ENCODE peak calls at places on chromosomes 16 and 17, in five cellular contexts. D, M, I, W and K are unnamed samples.

GRCh38 chr17:69757794-69758430 is 317.1 kb upstream of the KCNJ16 start:
- DNase-seq in D (no peak), M (no peak), I (peak), W (peak), K (peak)

GRCh38 chr17:81601525-81602120 is 35.3 kb downstream of the NPLOC4 start:
- DNase-seq in D (peak), M (peak), I (peak), W (peak), K (no peak)

GRCh38 chr17:8745586-8746500 is 1.2 kb upstream of the CCDC42 start:
- DNase-seq in D (peak), M (peak), I (peak), W (peak), K (peak)

GRCh38 chr17:74389094-74389753 is 21.9 kb downstream of the GPR142 start:
- DNase-seq in D (no peak), M (no peak), I (no peak), W (no peak), K (no peak)

GRCh38 chr16:75364286-75364791 is 69.0 kb downstream of the CFDP1 start:
- DNase-seq in D (no peak), M (no peak), I (no peak), W (no peak), K (no peak)

GRCh38 chr16:84294196-84295142 is at the start of gene WFDC1:
- DNase-seq in D (no peak), M (no peak), I (no peak), W (no peak), K (no peak)

GRCh38 chr17:2436516-2436915 is 35.7 kb upstream of the MNT start:
- DNase-seq in D (no peak), M (no peak), I (no peak), W (no peak), K (no peak)

GRCh38 chr17:38625482-38625881 is 19.7 kb upstream of the SRCIN1 start:
- DNase-seq in D (no peak), M (no peak), I (no peak), W (no peak), K (no peak)

GRCh38 chr16:89155184-89155679 is 16.3 kb upstream of the CDH15 start:
- DNase-seq in D (no peak), M (peak), I (no peak), W (peak), K (no peak)

GRCh38 chr16:70715860-70716357 is 30.1 kb upstream of the MTSS2 start:
- DNase-seq in D (no peak), M (no peak), I (no peak), W (no peak), K (no peak)

GRCh38 chr16:3147757-3148104 is 12.9 kb downstream of the ZNF213 start:
- DNase-seq in D (no peak), M (no peak), I (no peak), W (no peak), K (no peak)

GRCh38 chr17:40442392-40443195 is 656 bp upstream of the IGFBP4 start:
- DNase-seq in D (peak), M (peak), I (no peak), W (no peak), K (no peak)

GRCh38 chr16:88783391-88784073 is 1.5 kb downstream of the PIEZO1 start:
- DNase-seq in D (no peak), M (no peak), I (no peak), W (no peak), K (no peak)

GRCh38 chr17:79825580-79825921 is 13.7 kb downstream of the CBX4 start:
- DNase-seq in D (no peak), M (no peak), I (no peak), W (no peak), K (no peak)

GRCh38 chr16:31501966-31502348 is 6.2 kb downstream of the RUSF1 start:
- DNase-seq in D (no peak), M (no peak), I (no peak), W (no peak), K (no peak)

GRCh38 chr16:48113471-48113870 is 42.3 kb downstream of the ABCC12 start:
- DNase-seq in D (no peak), M (no peak), I (peak), W (no peak), K (no peak)

GRCh38 chr16:30063278-30063892 is 2.2 kb upstream of the ALDOA start:
- DNase-seq in D (no peak), M (no peak), I (no peak), W (no peak), K (no peak)

GRCh38 chr17:6596511-6596910 is 40.2 kb upstream of the PITPNM3 start:
- DNase-seq in D (no peak), M (no peak), I (no peak), W (no peak), K (no peak)

GRCh38 chr17:76271669-76272540 is 6.8 kb downstream of the UBALD2 start:
- DNase-seq in D (peak), M (no peak), I (no peak), W (no peak), K (no peak)

GRCh38 chr16:21083729-21084268 is 66.8 kb downstream of the DNAH3 start:
- DNase-seq in D (peak), M (peak), I (peak), W (peak), K (no peak)

GRCh38 chr16:85262558-85263196 is 150.4 kb upstream of the CIBAR2 start:
- DNase-seq in D (no peak), M (no peak), I (no peak), W (no peak), K (no peak)

GRCh38 chr17:59533694-59534093 is 31.7 kb upstream of the DHX40 start:
- DNase-seq in D (no peak), M (no peak), I (no peak), W (no peak), K (no peak)

GRCh38 chr17:37327341-37328090 is 48.3 kb upstream of the C17orf78 start:
- DNase-seq in D (no peak), M (no peak), I (no peak), W (peak), K (no peak)

GRCh38 chr16:17766012-17766411 is 295.3 kb upstream of the XYLT1 start:
- DNase-seq in D (no peak), M (no peak), I (no peak), W (no peak), K (no peak)

GRCh38 chr17:7438050-7438614 is 1.2 kb upstream of the FGF11 start:
- DNase-seq in D (peak), M (peak), I (peak), W (no peak), K (peak)

GRCh38 chr17:43935926-43936261 is 6.4 kb downstream of the PPY start:
- DNase-seq in D (no peak), M (no peak), I (no peak), W (no peak), K (no peak)

GRCh38 chr17:78583091-78583490 is 5.9 kb upstream of the DNAH17 start:
- DNase-seq in D (no peak), M (no peak), I (peak), W (no peak), K (no peak)

GRCh38 chr17:58383892-58384462 is 32.0 kb upstream of the SUPT4H1 start:
- DNase-seq in D (no peak), M (no peak), I (no peak), W (no peak), K (no peak)

GRCh38 chr16:24052466-24053324 is 203.4 kb upstream of the CACNG3 start:
- DNase-seq in D (no peak), M (no peak), I (no peak), W (no peak), K (no peak)

GRCh38 chr16:76835319-76835718 is 355.7 kb upstream of the MON1B start:
- DNase-seq in D (no peak), M (no peak), I (no peak), W (no peak), K (no peak)

GRCh38 chr16:12976491-12976890 is 75.1 kb downstream of the SHISA9 start:
- DNase-seq in D (no peak), M (no peak), I (no peak), W (no peak), K (no peak)

GRCh38 chr16:2821483-2822157 is 4.6 kb downstream of the PRSS21 start:
- DNase-seq in D (no peak), M (no peak), I (no peak), W (peak), K (peak)

GRCh38 chr17:859461-860195 is 77.5 kb downstream of the MRM3 start:
- DNase-seq in D (no peak), M (peak), I (peak), W (peak), K (no peak)

GRCh38 chr17:79476074-79476473 is 134.8 kb downstream of the RBFOX3 start:
- DNase-seq in D (no peak), M (no peak), I (no peak), W (no peak), K (no peak)

GRCh38 chr17:81641825-81642489 is 5.0 kb downstream of the TSPAN10 start:
- DNase-seq in D (no peak), M (no peak), I (peak), W (peak), K (no peak)

GRCh38 chr17:6797718-6798351 is 21.8 kb downstream of the FBXO39 start:
- DNase-seq in D (no peak), M (no peak), I (peak), W (no peak), K (no peak)

GRCh38 chr17:7839890-7840260 is 5.9 kb downstream of the KDM6B start:
- DNase-seq in D (no peak), M (no peak), I (peak), W (peak), K (no peak)

DNA sequence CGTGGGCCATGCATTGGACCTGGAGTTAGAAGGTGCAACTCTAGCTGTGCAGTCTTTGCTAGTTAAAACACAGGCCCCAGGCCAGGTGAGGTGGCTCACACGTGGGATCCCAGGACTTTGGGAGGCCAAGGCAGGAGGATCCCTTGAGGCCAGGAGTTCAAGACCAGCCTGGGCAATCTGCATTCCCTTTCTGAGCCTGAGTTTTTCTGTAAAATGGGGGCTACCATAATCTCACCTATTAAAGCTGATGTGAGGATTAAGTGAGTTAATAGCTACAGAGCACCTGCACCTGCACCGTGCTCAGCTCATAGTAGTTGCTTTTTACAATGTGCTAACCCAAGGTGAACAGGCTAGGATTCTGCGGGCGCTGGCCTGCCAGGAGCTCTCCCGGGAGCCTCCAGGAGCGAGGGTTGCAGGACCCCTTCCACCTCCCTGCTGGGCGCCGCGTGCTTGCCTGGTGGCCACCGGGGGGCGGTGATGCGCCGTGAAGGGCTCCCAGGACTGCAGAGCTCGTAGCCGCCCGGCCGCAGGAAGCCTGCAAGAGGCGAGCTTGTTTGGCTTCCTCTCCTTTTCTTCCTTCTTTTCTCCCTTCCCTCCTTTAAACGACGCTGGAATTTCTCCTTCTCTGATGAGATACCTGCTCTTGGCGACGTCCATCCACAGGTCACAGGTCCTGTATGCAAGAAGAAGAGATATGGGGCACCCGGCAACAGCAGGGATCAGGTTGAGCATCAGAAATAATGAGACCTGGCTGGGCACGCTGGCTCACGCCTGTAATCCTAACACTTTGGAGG is 51.3 kb downstream of the ZFP90 start:
- DNase-seq in D (peak), M (no peak), I (peak), W (peak), K (peak)
- TF ChIP-seq CTCF in D (peak), M (peak), I (peak), W (peak), K (peak)

DNA sequence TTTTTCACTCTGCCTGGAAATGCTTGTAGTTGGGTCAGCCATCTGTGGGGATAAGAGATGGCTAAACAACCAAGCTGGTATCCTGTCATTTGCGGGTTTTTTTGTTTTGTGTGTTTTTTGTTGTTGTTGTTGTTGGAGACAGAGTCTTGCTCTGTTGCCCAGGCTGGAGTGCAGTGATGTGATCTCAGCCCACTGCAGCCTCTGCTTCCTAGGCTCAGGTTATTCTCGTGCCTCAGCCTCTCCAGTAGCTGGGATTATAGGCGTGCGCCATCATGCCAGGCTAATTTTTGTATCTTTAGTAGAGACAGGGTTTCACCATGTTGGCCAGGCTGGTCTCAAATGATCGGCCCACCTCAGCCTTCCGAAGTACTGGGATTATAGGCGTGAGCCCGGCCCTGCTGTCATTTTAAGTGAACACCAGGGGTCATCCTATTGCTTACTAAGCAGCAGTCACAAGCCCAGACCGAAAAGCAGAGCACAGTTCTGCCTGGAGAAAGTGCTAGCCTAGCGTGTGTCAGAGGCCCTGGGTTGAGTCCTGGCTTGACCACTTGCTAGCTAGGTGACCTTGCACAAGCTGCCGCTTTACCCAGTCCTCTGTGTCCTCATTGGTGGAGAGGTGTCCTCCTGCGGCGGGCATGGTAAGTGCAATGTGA is 4.6 kb downstream of the SMCR8 start:
- DNase-seq in D (no peak), M (no peak), I (peak), W (peak), K (no peak)
- TF ChIP-seq CTCF in D (peak), M (peak), I (peak), W (peak), K (no peak)

DNA sequence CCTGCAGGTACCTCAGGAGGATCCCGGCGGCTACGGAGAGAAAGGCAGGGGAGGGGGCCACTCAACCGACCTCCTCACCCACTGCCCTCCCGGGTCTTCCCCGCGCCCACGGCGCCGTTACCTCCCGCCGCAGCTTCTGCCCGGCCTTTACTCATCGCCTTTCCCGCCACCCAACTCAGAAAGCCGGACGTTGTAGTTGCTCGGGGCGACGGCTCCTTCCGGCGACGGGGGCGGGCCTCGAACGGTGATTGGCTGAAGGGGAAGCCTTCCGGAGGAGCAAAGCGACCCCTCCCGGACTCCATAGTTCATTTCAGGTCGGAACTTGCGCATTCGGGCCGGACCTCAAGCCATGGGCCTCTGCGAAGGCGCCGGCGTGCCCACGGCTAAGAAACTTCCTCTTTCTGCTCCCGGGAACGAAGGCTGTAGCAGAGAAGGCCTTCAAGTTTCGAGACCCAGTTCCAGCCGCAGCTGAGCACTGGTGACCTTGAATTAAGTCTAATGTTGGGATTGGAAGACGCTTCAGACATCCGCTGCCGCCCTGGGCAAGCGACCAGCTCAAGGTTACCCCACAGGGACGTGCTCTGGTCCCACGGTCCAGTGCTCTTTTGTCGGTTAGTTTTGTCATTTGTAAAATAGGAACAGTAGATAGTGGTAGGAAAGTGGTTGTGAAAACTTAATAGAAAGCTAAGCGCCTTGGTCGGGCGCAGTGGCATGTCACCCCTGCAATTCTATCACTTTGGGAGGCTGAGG is at the start of gene PSMC3IP:
- DNase-seq in D (peak), M (peak), I (peak), W (peak), K (peak)
- TF ChIP-seq CTCF in D (no peak), M (peak), I (peak), W (peak), K (no peak)

GRCh38 chr16:80341242-80341641 is 199.6 kb upstream of the DYNLRB2 start:
- DNase-seq in D (no peak), M (no peak), I (no peak), W (no peak), K (no peak)
- TF ChIP-seq CTCF in D (no peak), M (no peak), I (no peak), W (no peak), K (no peak)

GRCh38 chr16:11972128-11972527 is 4.4 kb upstream of the SNX29 start:
- DNase-seq in D (no peak), M (no peak), I (no peak), W (no peak), K (no peak)
- TF ChIP-seq CTCF in D (no peak), M (no peak), I (peak), W (peak), K (peak)

DNA sequence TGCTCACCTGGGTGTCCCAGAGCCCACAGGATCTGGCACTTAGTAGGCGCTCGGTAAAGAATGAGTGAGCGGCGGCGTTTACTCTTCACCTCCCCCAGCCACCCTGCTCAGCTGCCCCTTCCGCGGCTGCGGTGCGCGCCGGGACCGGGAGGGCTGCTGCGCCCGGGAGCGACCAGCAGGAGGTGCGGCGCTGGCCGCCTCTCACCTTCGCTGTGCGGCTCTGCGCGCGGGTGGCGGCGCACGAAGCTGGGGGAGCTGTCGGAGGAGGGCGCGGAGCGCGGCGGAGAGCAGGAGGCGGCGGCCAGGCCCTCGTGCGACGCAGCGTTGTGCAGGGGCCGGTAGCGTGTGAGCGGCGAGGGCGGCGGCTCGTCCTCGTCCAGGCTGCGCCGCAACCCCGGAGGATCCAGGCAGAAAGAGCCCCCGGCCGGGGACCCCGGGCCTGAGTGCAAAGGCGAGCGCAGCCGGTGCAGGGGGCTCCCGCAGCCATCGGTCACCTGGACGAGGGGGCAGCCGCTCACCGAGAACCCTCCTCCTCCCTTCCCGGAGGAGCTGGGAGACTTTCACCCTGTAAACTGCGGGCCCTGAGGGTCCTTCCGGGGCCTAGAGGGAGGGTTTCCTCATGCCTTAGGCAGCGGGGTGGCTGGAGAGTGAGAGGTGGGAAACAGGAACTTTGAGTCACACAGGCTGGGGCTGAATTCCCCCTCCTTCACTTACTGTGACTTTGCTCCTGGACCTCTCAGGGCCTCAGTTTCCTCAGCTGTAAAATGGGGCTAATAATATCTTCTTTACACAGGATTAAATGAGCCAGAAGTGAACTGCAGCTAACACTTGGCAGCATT is 12.5 kb downstream of the SAMD14 start:
- DNase-seq in D (peak), M (no peak), I (peak), W (peak), K (no peak)
- TF ChIP-seq CTCF in D (peak), M (peak), I (peak), W (peak), K (peak)

GRCh38 chr17:28706471-28707338 is 5.0 kb downstream of the PROCA1 start:
- DNase-seq in D (no peak), M (no peak), I (no peak), W (no peak), K (no peak)
- TF ChIP-seq CTCF in D (no peak), M (no peak), I (no peak), W (no peak), K (no peak)

GRCh38 chr16:180921-181667 is 835 bp downstream of the HBQ1 start:
- DNase-seq in D (peak), M (peak), I (peak), W (peak), K (peak)

GRCh38 chr16:179431-179830 is 828 bp upstream of the HBQ1 start:
- DNase-seq in D (no peak), M (no peak), I (no peak), W (no peak), K (no peak)

GRCh38 chr16:181668-182021 is 1.4 kb downstream of the HBQ1 start:
- DNase-seq in D (no peak), M (no peak), I (peak), W (no peak), K (no peak)

GRCh38 chr16:177981-178676 is 1.6 kb downstream of the HBA1 start:
- DNase-seq in D (no peak), M (no peak), I (no peak), W (no peak), K (no peak)

GRCh38 chr16:180101-180920 is at the start of gene HBQ1:
- DNase-seq in D (peak), M (no peak), I (peak), W (no peak), K (no peak)
- TF ChIP-seq CTCF in D (peak), M (peak), I (no peak), W (peak), K (no peak)